ENCODE peak calls at places on chromosomes 2 and 18, in five cellular contexts. One of them, this sample, is unnamed.

GRCh38 chr2:29110916-29111315 is 4.3 kb upstream of the CLIP4 start:
- DNase-seq in HS-5: no peak
- DNase-seq in H54: peak
- DNase-seq in HEK293T: no peak
- DNase-seq in CD4-positive, CD25-positive, alpha-beta regulatory T cell: no peak
- DNase-seq in this sample: no peak

GRCh38 chr2:98175811-98176210 is 88.8 kb downstream of the VWA3B start:
- DNase-seq in HEK293T: no peak
- DNase-seq in HS-5: no peak
- DNase-seq in H54: no peak
- DNase-seq in CD4-positive, CD25-positive, alpha-beta regulatory T cell: no peak
- DNase-seq in this sample: peak

GRCh38 chr2:233976690-233977294 is 59.6 kb downstream of the TRPM8 start:
- DNase-seq in HEK293T: peak
- DNase-seq in H54: peak
- DNase-seq in CD4-positive, CD25-positive, alpha-beta regulatory T cell: peak
- DNase-seq in HS-5: peak
- DNase-seq in this sample: no peak

GRCh38 chr2:57448816-57449215 is 597.8 kb upstream of the VRK2 start:
- DNase-seq in HEK293T: no peak
- DNase-seq in H54: no peak
- DNase-seq in HS-5: no peak
- DNase-seq in CD4-positive, CD25-positive, alpha-beta regulatory T cell: no peak
- DNase-seq in this sample: no peak

GRCh38 chr2:127608061-127609011 is 37.6 kb upstream of the GPR17 start:
- DNase-seq in H54: no peak
- DNase-seq in CD4-positive, CD25-positive, alpha-beta regulatory T cell: no peak
- DNase-seq in HEK293T: no peak
- DNase-seq in HS-5: no peak
- DNase-seq in this sample: no peak

GRCh38 chr2:119234021-119235019 is 10.7 kb downstream of the STEAP3 start:
- DNase-seq in HS-5: no peak
- DNase-seq in H54: no peak
- DNase-seq in HEK293T: peak
- DNase-seq in CD4-positive, CD25-positive, alpha-beta regulatory T cell: no peak
- DNase-seq in this sample: no peak

GRCh38 chr18:12315911-12316310 is 7.9 kb downstream of the TUBB6 start:
- DNase-seq in HS-5: no peak
- DNase-seq in CD4-positive, CD25-positive, alpha-beta regulatory T cell: no peak
- DNase-seq in H54: no peak
- DNase-seq in HEK293T: no peak
- DNase-seq in this sample: no peak

GRCh38 chr2:178285287-178285615 is 90.9 kb downstream of the OSBPL6 start:
- DNase-seq in HEK293T: no peak
- DNase-seq in CD4-positive, CD25-positive, alpha-beta regulatory T cell: no peak
- DNase-seq in H54: no peak
- DNase-seq in HS-5: no peak
- DNase-seq in this sample: no peak

GRCh38 chr2:71944183-71944550 is 203.5 kb downstream of the CYP26B1 start:
- DNase-seq in H54: no peak
- DNase-seq in HEK293T: no peak
- DNase-seq in CD4-positive, CD25-positive, alpha-beta regulatory T cell: no peak
- DNase-seq in HS-5: no peak
- DNase-seq in this sample: no peak

GRCh38 chr2:13596233-13596632 is 879.5 kb downstream of the TRIB2 start:
- DNase-seq in HEK293T: no peak
- DNase-seq in H54: no peak
- DNase-seq in HS-5: no peak
- DNase-seq in CD4-positive, CD25-positive, alpha-beta regulatory T cell: no peak
- DNase-seq in this sample: no peak

GRCh38 chr2:30072250-30072842 is 74.5 kb upstream of the YPEL5 start:
- DNase-seq in HEK293T: peak
- DNase-seq in CD4-positive, CD25-positive, alpha-beta regulatory T cell: peak
- DNase-seq in HS-5: peak
- DNase-seq in H54: peak
- DNase-seq in this sample: peak

GRCh38 chr18:36702398-36703010 is 126.3 kb downstream of the TPGS2 start:
- DNase-seq in H54: no peak
- DNase-seq in HS-5: no peak
- DNase-seq in CD4-positive, CD25-positive, alpha-beta regulatory T cell: no peak
- DNase-seq in HEK293T: no peak
- DNase-seq in this sample: no peak

GRCh38 chr2:152097291-152098032 is 1.4 kb downstream of the CACNB4 start:
- DNase-seq in CD4-positive, CD25-positive, alpha-beta regulatory T cell: no peak
- DNase-seq in H54: peak
- DNase-seq in HEK293T: peak
- DNase-seq in HS-5: no peak
- DNase-seq in this sample: no peak

GRCh38 chr2:225103737-225104141 is 61.5 kb upstream of the DOCK10 start:
- DNase-seq in H54: no peak
- DNase-seq in CD4-positive, CD25-positive, alpha-beta regulatory T cell: no peak
- DNase-seq in HEK293T: no peak
- DNase-seq in HS-5: peak
- DNase-seq in this sample: no peak

GRCh38 chr2:200479617-200480292 is 30.1 kb downstream of the KCTD18 start:
- DNase-seq in HS-5: peak
- DNase-seq in H54: peak
- DNase-seq in HEK293T: no peak
- DNase-seq in CD4-positive, CD25-positive, alpha-beta regulatory T cell: no peak
- DNase-seq in this sample: no peak

GRCh38 chr18:59954746-59955145 is 55.0 kb downstream of the PMAIP1 start:
- DNase-seq in H54: no peak
- DNase-seq in HS-5: peak
- DNase-seq in CD4-positive, CD25-positive, alpha-beta regulatory T cell: peak
- DNase-seq in HEK293T: no peak
- DNase-seq in this sample: no peak

GRCh38 chr2:63999049-63999448 is 20.2 kb downstream of the VPS54 start:
- DNase-seq in H54: no peak
- DNase-seq in HEK293T: no peak
- DNase-seq in CD4-positive, CD25-positive, alpha-beta regulatory T cell: no peak
- DNase-seq in HS-5: no peak
- DNase-seq in this sample: no peak

GRCh38 chr2:12361506-12361905 is 355.2 kb upstream of the TRIB2 start:
- DNase-seq in CD4-positive, CD25-positive, alpha-beta regulatory T cell: no peak
- DNase-seq in HS-5: no peak
- DNase-seq in H54: no peak
- DNase-seq in HEK293T: no peak
- DNase-seq in this sample: no peak

GRCh38 chr2:119823734-119824334 is 64.1 kb downstream of the PTPN4 start:
- DNase-seq in HEK293T: peak
- DNase-seq in H54: no peak
- DNase-seq in CD4-positive, CD25-positive, alpha-beta regulatory T cell: peak
- DNase-seq in HS-5: no peak
- DNase-seq in this sample: no peak

GRCh38 chr2:121727950-121728349 is 8.7 kb downstream of the NIFK start:
- DNase-seq in CD4-positive, CD25-positive, alpha-beta regulatory T cell: no peak
- DNase-seq in H54: no peak
- DNase-seq in HEK293T: no peak
- DNase-seq in HS-5: no peak
- DNase-seq in this sample: no peak

GRCh38 chr2:9772035-9772998 is 71.0 kb upstream of the TAF1B start:
- DNase-seq in H54: no peak
- DNase-seq in CD4-positive, CD25-positive, alpha-beta regulatory T cell: no peak
- DNase-seq in HEK293T: no peak
- DNase-seq in HS-5: no peak
- DNase-seq in this sample: no peak

GRCh38 chr18:32093106-32093511 is 1.4 kb downstream of the RNF138 start:
- DNase-seq in HS-5: no peak
- DNase-seq in HEK293T: no peak
- DNase-seq in CD4-positive, CD25-positive, alpha-beta regulatory T cell: peak
- DNase-seq in H54: peak
- DNase-seq in this sample: peak

GRCh38 chr2:217731805-217732204 is 271.0 kb downstream of the TNS1 start:
- DNase-seq in H54: no peak
- DNase-seq in HEK293T: no peak
- DNase-seq in CD4-positive, CD25-positive, alpha-beta regulatory T cell: no peak
- DNase-seq in HS-5: no peak
- DNase-seq in this sample: no peak

GRCh38 chr2:105787376-105788318 is 42.9 kb downstream of the NCK2 start:
- DNase-seq in H54: no peak
- DNase-seq in CD4-positive, CD25-positive, alpha-beta regulatory T cell: no peak
- DNase-seq in HEK293T: peak
- DNase-seq in HS-5: no peak
- DNase-seq in this sample: no peak

GRCh38 chr2:75403991-75404428 is 156.7 kb downstream of the EVA1A start:
- DNase-seq in HEK293T: peak
- DNase-seq in H54: peak
- DNase-seq in HS-5: peak
- DNase-seq in CD4-positive, CD25-positive, alpha-beta regulatory T cell: peak
- DNase-seq in this sample: no peak

GRCh38 chr18:8694891-8695290 is 10.5 kb upstream of the MTCL1 start:
- DNase-seq in HEK293T: no peak
- DNase-seq in CD4-positive, CD25-positive, alpha-beta regulatory T cell: no peak
- DNase-seq in H54: no peak
- DNase-seq in HS-5: no peak
- DNase-seq in this sample: no peak

GRCh38 chr2:240959214-240959940 is 39.0 kb upstream of the SNED1 start:
- DNase-seq in H54: no peak
- DNase-seq in CD4-positive, CD25-positive, alpha-beta regulatory T cell: no peak
- DNase-seq in HEK293T: no peak
- DNase-seq in HS-5: no peak
- DNase-seq in this sample: no peak

GRCh38 chr2:54107903-54108615 is 7.4 kb upstream of the ACYP2 start:
- DNase-seq in HS-5: no peak
- DNase-seq in HEK293T: no peak
- DNase-seq in CD4-positive, CD25-positive, alpha-beta regulatory T cell: no peak
- DNase-seq in H54: no peak
- DNase-seq in this sample: no peak

GRCh38 chr2:102147935-102148334 is 5.4 kb downstream of the IL1R1 start:
- DNase-seq in CD4-positive, CD25-positive, alpha-beta regulatory T cell: no peak
- DNase-seq in H54: no peak
- DNase-seq in HEK293T: no peak
- DNase-seq in HS-5: no peak
- DNase-seq in this sample: no peak

GRCh38 chr2:232463701-232464533 is 8.0 kb downstream of the ALPI start:
- DNase-seq in CD4-positive, CD25-positive, alpha-beta regulatory T cell: no peak
- DNase-seq in HS-5: no peak
- DNase-seq in HEK293T: no peak
- DNase-seq in H54: no peak
- DNase-seq in this sample: no peak

GRCh38 chr2:57881998-57882884 is 164.4 kb upstream of the VRK2 start:
- DNase-seq in H54: no peak
- DNase-seq in HS-5: peak
- DNase-seq in HEK293T: no peak
- DNase-seq in CD4-positive, CD25-positive, alpha-beta regulatory T cell: no peak
- DNase-seq in this sample: no peak

GRCh38 chr2:113203901-113204519 is 30.2 kb downstream of the PSD4 start:
- DNase-seq in H54: peak
- DNase-seq in HEK293T: peak
- DNase-seq in CD4-positive, CD25-positive, alpha-beta regulatory T cell: peak
- DNase-seq in HS-5: peak
- DNase-seq in this sample: peak

GRCh38 chr2:131408176-131408575 is 44.2 kb upstream of the RAB6D start:
- DNase-seq in HEK293T: no peak
- DNase-seq in HS-5: no peak
- DNase-seq in CD4-positive, CD25-positive, alpha-beta regulatory T cell: no peak
- DNase-seq in H54: no peak
- DNase-seq in this sample: no peak

GRCh38 chr2:221926327-221926726 is 354.2 kb upstream of the EPHA4 start:
- DNase-seq in CD4-positive, CD25-positive, alpha-beta regulatory T cell: no peak
- DNase-seq in HEK293T: no peak
- DNase-seq in HS-5: no peak
- DNase-seq in H54: no peak
- DNase-seq in this sample: no peak

GRCh38 chr18:77478619-77479018 is 229.0 kb downstream of the GALR1 start:
- DNase-seq in H54: no peak
- DNase-seq in HS-5: no peak
- DNase-seq in HEK293T: no peak
- DNase-seq in CD4-positive, CD25-positive, alpha-beta regulatory T cell: no peak
- DNase-seq in this sample: no peak

GRCh38 chr2:36697424-36698066 is 1.0 kb downstream of the VIT start:
- DNase-seq in HEK293T: no peak
- DNase-seq in CD4-positive, CD25-positive, alpha-beta regulatory T cell: no peak
- DNase-seq in HS-5: no peak
- DNase-seq in H54: no peak
- DNase-seq in this sample: no peak

GRCh38 chr2:181904022-181904632 is 12.6 kb downstream of the ITPRID2 start:
- DNase-seq in H54: no peak
- DNase-seq in CD4-positive, CD25-positive, alpha-beta regulatory T cell: peak
- DNase-seq in HS-5: peak
- DNase-seq in HEK293T: peak
- DNase-seq in this sample: no peak

GRCh38 chr2:175560521-175561164 is 379.1 kb upstream of the ATP5MC3 start:
- DNase-seq in H54: no peak
- DNase-seq in HEK293T: no peak
- DNase-seq in CD4-positive, CD25-positive, alpha-beta regulatory T cell: no peak
- DNase-seq in HS-5: no peak
- DNase-seq in this sample: no peak

This sample was measured in caudate nucleus.